ENCODE peak calls at places on chromosomes 3 and 15, in ten cellular contexts. R is AG04450; W is spleen; O is activated T-helper 1 cell treated with Interleukin-2 at 50 U/mL for 16 hours; G is stimulated activated CD4-positive, alpha-beta T cell treated with anti-CD3 and anti-CD28 coated beads, Interleukin-15, amount 100 ng/mL, for 1 hour; S is SW480; Z is stimulated activated naive CD8-positive, alpha-beta T cell treated with anti-CD3 and anti-CD28 coated beads, Interleukin-15, Interleukin-2, amounts not matched to agents 100 U/mL and 50 U/mL, for 24 hours; F is EH; Y is left cardiac atrium; L is T-helper 1 cell. E is an unnamed sample.

GRCh38 chr3:192883512-192883911 is 34.1 kb downstream of the MB21D2 start:
- DNase-seq in S (no peak), Z (no peak), R (no peak), W (no peak), O (no peak), G (no peak), Y (no peak), L (no peak), F (peak), E (no peak)

GRCh38 chr3:8757551-8758518 is 11.6 kb downstream of the OXTR start:
- DNase-seq in O (no peak), L (no peak), G (no peak), S (no peak), R (no peak), W (no peak), F (peak), Z (no peak), Y (no peak), E (peak)

GRCh38 chr3:63538912-63539311 is 113.6 kb upstream of the SNTN start:
- DNase-seq in F (no peak), L (no peak), S (no peak), R (no peak), G (no peak), Z (no peak), O (no peak), Y (no peak), W (no peak), E (no peak)

GRCh38 chr3:188294823-188295487 is 141.0 kb downstream of the LPP start:
- DNase-seq in O (no peak), R (peak), G (no peak), S (peak), L (no peak), Z (no peak), Y (no peak), W (no peak), F (peak), E (peak)

GRCh38 chr3:10223676-10224639 is 24.3 kb upstream of the TATDN2 start:
- DNase-seq in G (no peak), W (peak), S (peak), O (peak), F (no peak), R (no peak), L (no peak), Y (no peak), Z (peak), E (no peak)

GRCh38 chr15:48190932-48191573 is 412 bp upstream of the CTXN2 start:
- DNase-seq in W (no peak), Z (peak), L (no peak), G (no peak), O (no peak), Y (peak), F (peak), S (peak), R (peak), E (peak)

GRCh38 chr3:26449996-26450395 is 172.6 kb upstream of the LRRC3B start:
- DNase-seq in Z (no peak), L (no peak), S (no peak), O (no peak), F (no peak), R (no peak), G (no peak), W (no peak), Y (no peak), E (no peak)

GRCh38 chr3:127588675-127589577 is 1.6 kb downstream of the TPRA1 start:
- DNase-seq in Y (no peak), W (no peak), F (peak), G (no peak), O (no peak), L (no peak), S (peak), R (peak), Z (peak), E (peak)

GRCh38 chr3:105387122-105387751 is 20.5 kb downstream of the ALCAM start:
- DNase-seq in Z (no peak), O (no peak), F (peak), R (no peak), L (no peak), W (no peak), S (no peak), G (no peak), Y (no peak), E (peak)

GRCh38 chr15:101479342-101479845 is 10.1 kb downstream of the PCSK6 start:
- DNase-seq in L (no peak), R (no peak), Y (no peak), W (peak), F (no peak), S (no peak), O (no peak), G (no peak), Z (no peak), E (no peak)

E was measured in MCF 10A.